ENCODE peak calls at places on chromosomes 6 and 20, in nine cellular contexts. L is SJSA1, H is ascending aorta, Y is ovary, E is brain microvascular endothelial cell, I is kidney, B is H7, J is pancreas, X is astrocyte of the cerebellum. R is an unnamed sample.

GRCh38 chr6:6590530-6590929 is 2.0 kb downstream of the LY86 start:
- DNase-seq in L (no peak), H (no peak), Y (no peak), E (no peak), I (no peak), B (no peak), J (no peak), X (no peak), R (no peak)

GRCh38 chr6:22575190-22575589 is 5.8 kb downstream of the HDGFL1 start:
- DNase-seq in L (peak; percentile 30), H (no peak), Y (no peak), E (no peak), I (no peak), B (no peak), J (no peak), X (no peak), R (peak; percentile 3)

GRCh38 chr20:37267684-37268313 is 6.2 kb upstream of the GHRH start:
- DNase-seq in L (no peak), H (no peak), Y (no peak), E (no peak), I (no peak), B (peak; percentile 65), J (no peak), X (no peak), R (no peak)

GRCh38 chr20:25223179-25223661 is 24.7 kb upstream of the PYGB start:
- DNase-seq in L (peak; percentile 96), H (peak; percentile 60), Y (no peak), E (peak; percentile 98), I (peak; percentile 92), B (peak; percentile 83), J (no peak), X (peak; percentile 90), R (peak; percentile 74)

GRCh38 chr6:170037541-170038250 is 253.2 kb downstream of the DLL1 start:
- DNase-seq in L (no peak), H (peak; percentile 58), Y (no peak), E (no peak), I (peak; percentile 75), B (no peak), J (no peak), X (no peak), R (no peak)

GRCh38 chr6:36244641-36245280 is 25.1 kb upstream of the PNPLA1 start:
- DNase-seq in L (peak; percentile 10), H (peak; percentile 27), Y (no peak), E (no peak), I (no peak), B (peak; percentile 67), J (no peak), X (no peak), R (no peak)

GRCh38 chr20:1299522-1299921 is 29.4 kb downstream of the SDCBP2 start:
- DNase-seq in L (no peak), H (no peak), Y (no peak), E (no peak), I (peak; percentile 52), B (peak; percentile 83), J (no peak), X (no peak), R (no peak)

GRCh38 chr6:16683524-16684194 is 77.6 kb downstream of the ATXN1 start:
- DNase-seq in L (peak; percentile 70), H (peak; percentile 68), Y (peak; percentile 38), E (peak; percentile 69), I (no peak), B (no peak), J (peak; percentile 30), X (peak; percentile 66), R (peak; percentile 81)

GRCh38 chr20:56439784-56440291 is 27.8 kb downstream of the CASS4 start:
- DNase-seq in L (peak; percentile 58), H (no peak), Y (peak; percentile 34), E (peak; percentile 96), I (no peak), B (no peak), J (no peak), X (peak; percentile 98), R (peak; percentile 99)

GRCh38 chr6:98777762-98778161 is 56.6 kb upstream of the POU3F2 start:
- DNase-seq in L (no peak), H (no peak), Y (no peak), E (no peak), I (no peak), B (no peak), J (no peak), X (no peak), R (no peak)

GRCh38 chr6:169427856-169428255 is 174.2 kb upstream of the THBS2 start:
- DNase-seq in L (peak; percentile 57), H (peak; percentile 62), Y (peak; percentile 82), E (peak; percentile 73), I (no peak), B (peak; percentile 73), J (no peak), X (no peak), R (peak; percentile 58)

GRCh38 chr6:141726158-141726557 is 406.6 kb upstream of the GJE1 start:
- DNase-seq in L (no peak), H (no peak), Y (no peak), E (peak; percentile 4), I (no peak), B (no peak), J (no peak), X (no peak), R (no peak)

GRCh38 chr6:36024154-36024760 is at the start of gene SLC26A8:
- DNase-seq in L (no peak), H (no peak), Y (no peak), E (no peak), I (no peak), B (peak; percentile 76), J (no peak), X (no peak), R (no peak)

GRCh38 chr20:444862-445426 is 17.4 kb downstream of the TBC1D20 start:
- DNase-seq in L (no peak), H (no peak), Y (no peak), E (peak; percentile 10), I (no peak), B (no peak), J (no peak), X (peak; percentile 29), R (peak; percentile 34)

GRCh38 chr6:47700051-47700450 is 1.7 kb downstream of the ADGRF4 start:
- DNase-seq in L (no peak), H (no peak), Y (no peak), E (peak; percentile 32), I (no peak), B (no peak), J (no peak), X (no peak), R (peak; percentile 52)

GRCh38 chr20:47585087-47585747 is 83.5 kb downstream of the NCOA3 start:
- DNase-seq in L (no peak), H (no peak), Y (no peak), E (no peak), I (no peak), B (no peak), J (no peak), X (no peak), R (peak; percentile 41)

GRCh38 chr6:87698618-87699017 is 3.4 kb downstream of the AKIRIN2 start:
- DNase-seq in L (peak; percentile 34), H (no peak), Y (no peak), E (no peak), I (no peak), B (no peak), J (no peak), X (no peak), R (peak; percentile 43)

GRCh38 chr20:44532248-44532980 is 10.5 kb upstream of the SERINC3 start:
- DNase-seq in L (no peak), H (no peak), Y (peak; percentile 43), E (no peak), I (no peak), B (peak; percentile 30), J (no peak), X (no peak), R (no peak)

GRCh38 chr6:158684311-158684710 is 34.5 kb downstream of the SYTL3 start:
- DNase-seq in L (no peak), H (no peak), Y (no peak), E (no peak), I (no peak), B (no peak), J (no peak), X (no peak), R (no peak)

GRCh38 chr6:158684745-158685355 is 35.0 kb downstream of the SYTL3 start:
- DNase-seq in L (no peak), H (no peak), Y (no peak), E (no peak), I (no peak), B (no peak), J (no peak), X (no peak), R (peak; percentile 12)

GRCh38 chr6:158687507-158687906 is 37.7 kb downstream of the SYTL3 start:
- DNase-seq in L (no peak), H (no peak), Y (no peak), E (no peak), I (no peak), B (no peak), J (no peak), X (no peak), R (no peak)

GRCh38 chr6:158686791-158687381 is 37.0 kb downstream of the SYTL3 start:
- DNase-seq in L (no peak), H (no peak), Y (no peak), E (no peak), I (no peak), B (no peak), J (no peak), X (no peak), R (no peak)

DNA sequence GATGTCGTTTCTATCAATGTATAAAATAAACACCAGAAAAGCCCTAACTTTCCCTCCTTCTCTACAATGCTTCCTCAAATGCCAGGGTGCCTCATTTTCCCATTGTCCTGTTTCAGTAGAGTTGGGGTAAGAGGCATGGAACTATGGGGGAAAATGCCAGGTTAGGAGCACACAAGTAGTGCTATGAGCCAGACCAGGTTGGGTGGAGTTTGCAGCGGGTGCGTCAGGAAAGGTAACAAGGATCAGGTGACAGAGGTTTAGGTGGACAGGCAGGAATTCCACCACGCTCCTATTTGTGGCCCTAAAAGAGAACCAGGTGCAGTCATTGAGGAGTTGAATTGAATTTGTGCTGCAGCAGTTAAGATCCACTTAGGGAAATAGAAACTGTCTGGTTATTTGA is 36.5 kb downstream of the SYTL3 start:
- DNase-seq in L (no peak), H (no peak), Y (no peak), E (no peak), I (no peak), B (no peak), J (no peak), X (no peak), R (no peak)
- H3K4me3 ChIP-seq in L (no peak overlapping the region), H (no peak overlapping the region), Y (no peak overlapping the region), E (no peak overlapping the region), I (no peak overlapping the region), B (no peak overlapping the region), J (no peak overlapping the region), X (no peak overlapping the region), R (no peak overlapping the region)

GRCh38 chr20:58694241-58695083 is 1.9 kb downstream of the NPEPL1 start:
- DNase-seq in L (no peak), H (no peak), Y (no peak), E (no peak), I (peak; percentile 74), B (peak; percentile 59), J (no peak), X (no peak), R (no peak)
- H3K4me3 ChIP-seq in L (no peak overlapping the region), H (no peak overlapping the region), Y (no peak overlapping the region), E (no peak overlapping the region), I (no peak overlapping the region), B (no peak overlapping the region), J (no peak overlapping the region), X (no peak overlapping the region), R (no peak overlapping the region)

GRCh38 chr6:90989763-90990162 is 402.9 kb upstream of the MAP3K7 start:
- DNase-seq in L (no peak), H (no peak), Y (no peak), E (no peak), I (no peak), B (no peak), J (no peak), X (no peak), R (no peak)
- H3K4me3 ChIP-seq in L (no peak overlapping the region), H (no peak overlapping the region), Y (no peak overlapping the region), E (no peak overlapping the region), I (no peak overlapping the region), B (no peak overlapping the region), J (no peak overlapping the region), X (no peak overlapping the region), R (no peak overlapping the region)

GRCh38 chr6:27873101-27874030 is 38.8 kb downstream of the OR2B2 start:
- DNase-seq in L (peak; percentile 88), H (peak; percentile 76), Y (no peak), E (no peak), I (peak; percentile 86), B (peak; percentile 46), J (no peak), X (no peak), R (peak; percentile 79)
- H3K4me3 ChIP-seq in L (peak overlapping the region; percentile 51), H (peak overlapping the region; percentile 64), Y (peak overlapping the region; percentile 37), E (peak overlapping the region; percentile 71), I (peak overlapping the region; percentile 60), B (peak overlapping the region; percentile 60), J (no peak overlapping the region), X (peak overlapping the region; percentile 51), R (peak overlapping the region; percentile 75)